ENCODE peak calls at places on chromosome 19, in ten cellular contexts. One of them, this sample, is unnamed.

GRCh38 chr19:57802269-57802668 is 12.4 kb downstream of the ZNF552 start:
- DNase-seq in gastrocnemius medialis: no peak
- DNase-seq in astrocyte of the spinal cord: no peak
- DNase-seq in pancreas: no peak
- DNase-seq in mammary epithelial cell: no peak
- DNase-seq in small intestine: no peak
- DNase-seq in fibroblast of villous mesenchyme: no peak
- DNase-seq in astrocyte: no peak
- DNase-seq in mesendoderm: peak
- DNase-seq in body of pancreas: no peak
- DNase-seq in this sample: no peak

GRCh38 chr19:39514840-39515550 is at the start of gene SELENOV:
- DNase-seq in gastrocnemius medialis: no peak
- DNase-seq in astrocyte of the spinal cord: no peak
- DNase-seq in pancreas: no peak
- DNase-seq in mammary epithelial cell: no peak
- DNase-seq in small intestine: no peak
- DNase-seq in fibroblast of villous mesenchyme: no peak
- DNase-seq in astrocyte: no peak
- DNase-seq in mesendoderm: peak
- DNase-seq in body of pancreas: no peak
- DNase-seq in this sample: no peak

GRCh38 chr19:15047680-15048079 is 1.6 kb upstream of the CASP14 start:
- DNase-seq in gastrocnemius medialis: no peak
- DNase-seq in astrocyte of the spinal cord: no peak
- DNase-seq in pancreas: no peak
- DNase-seq in mammary epithelial cell: no peak
- DNase-seq in small intestine: no peak
- DNase-seq in fibroblast of villous mesenchyme: no peak
- DNase-seq in astrocyte: no peak
- DNase-seq in mesendoderm: no peak
- DNase-seq in body of pancreas: no peak
- DNase-seq in this sample: no peak

GRCh38 chr19:7004313-7004931 is 16.8 kb downstream of the MBD3L2B start:
- DNase-seq in gastrocnemius medialis: no peak
- DNase-seq in astrocyte of the spinal cord: peak
- DNase-seq in pancreas: no peak
- DNase-seq in mammary epithelial cell: no peak
- DNase-seq in small intestine: peak
- DNase-seq in fibroblast of villous mesenchyme: peak
- DNase-seq in astrocyte: no peak
- DNase-seq in mesendoderm: peak
- DNase-seq in body of pancreas: no peak
- DNase-seq in this sample: no peak

GRCh38 chr19:22332924-22333323 is 46.7 kb downstream of the ZNF729 start:
- DNase-seq in gastrocnemius medialis: no peak
- DNase-seq in astrocyte of the spinal cord: no peak
- DNase-seq in pancreas: no peak
- DNase-seq in mammary epithelial cell: peak
- DNase-seq in small intestine: no peak
- DNase-seq in fibroblast of villous mesenchyme: no peak
- DNase-seq in astrocyte: no peak
- DNase-seq in mesendoderm: no peak
- DNase-seq in body of pancreas: no peak
- DNase-seq in this sample: no peak

GRCh38 chr19:571127-571974 is 1.0 kb upstream of the BSG start:
- DNase-seq in gastrocnemius medialis: no peak
- DNase-seq in astrocyte of the spinal cord: no peak
- DNase-seq in pancreas: peak
- DNase-seq in mammary epithelial cell: no peak
- DNase-seq in small intestine: peak
- DNase-seq in fibroblast of villous mesenchyme: peak
- DNase-seq in astrocyte: peak
- DNase-seq in mesendoderm: peak
- DNase-seq in body of pancreas: peak
- DNase-seq in this sample: no peak

GRCh38 chr19:42274065-42274682 is 5.1 kb downstream of the CIC start:
- DNase-seq in gastrocnemius medialis: no peak
- DNase-seq in astrocyte of the spinal cord: no peak
- DNase-seq in pancreas: peak
- DNase-seq in mammary epithelial cell: no peak
- DNase-seq in small intestine: no peak
- DNase-seq in fibroblast of villous mesenchyme: no peak
- DNase-seq in astrocyte: no peak
- DNase-seq in mesendoderm: no peak
- DNase-seq in body of pancreas: no peak
- DNase-seq in this sample: no peak

GRCh38 chr19:14434157-14434501 is 1.0 kb downstream of the PKN1 start:
- DNase-seq in gastrocnemius medialis: no peak
- DNase-seq in astrocyte of the spinal cord: no peak
- DNase-seq in pancreas: no peak
- DNase-seq in mammary epithelial cell: no peak
- DNase-seq in small intestine: no peak
- DNase-seq in fibroblast of villous mesenchyme: no peak
- DNase-seq in astrocyte: no peak
- DNase-seq in mesendoderm: no peak
- DNase-seq in body of pancreas: peak
- DNase-seq in this sample: no peak

GRCh38 chr19:12800873-12801465 is 631 bp downstream of the PRDX2 start:
- DNase-seq in gastrocnemius medialis: no peak
- DNase-seq in astrocyte of the spinal cord: no peak
- DNase-seq in pancreas: no peak
- DNase-seq in mammary epithelial cell: no peak
- DNase-seq in small intestine: peak
- DNase-seq in fibroblast of villous mesenchyme: no peak
- DNase-seq in astrocyte: no peak
- DNase-seq in mesendoderm: no peak
- DNase-seq in body of pancreas: peak
- DNase-seq in this sample: no peak

GRCh38 chr19:11165486-11166030 is 10.0 kb upstream of the SPC24 start:
- DNase-seq in gastrocnemius medialis: no peak
- DNase-seq in astrocyte of the spinal cord: peak
- DNase-seq in pancreas: no peak
- DNase-seq in mammary epithelial cell: no peak
- DNase-seq in small intestine: no peak
- DNase-seq in fibroblast of villous mesenchyme: no peak
- DNase-seq in astrocyte: no peak
- DNase-seq in mesendoderm: no peak
- DNase-seq in body of pancreas: no peak
- DNase-seq in this sample: no peak

GRCh38 chr19:42352216-42352892 is 26.9 kb downstream of the MEGF8 start:
- DNase-seq in gastrocnemius medialis: no peak
- DNase-seq in astrocyte of the spinal cord: peak
- DNase-seq in pancreas: no peak
- DNase-seq in mammary epithelial cell: peak
- DNase-seq in small intestine: no peak
- DNase-seq in fibroblast of villous mesenchyme: no peak
- DNase-seq in astrocyte: no peak
- DNase-seq in mesendoderm: peak
- DNase-seq in body of pancreas: no peak
- DNase-seq in this sample: no peak

GRCh38 chr19:49011194-49011593 is 5.7 kb downstream of the LHB start:
- DNase-seq in gastrocnemius medialis: no peak
- DNase-seq in astrocyte of the spinal cord: no peak
- DNase-seq in pancreas: no peak
- DNase-seq in mammary epithelial cell: no peak
- DNase-seq in small intestine: no peak
- DNase-seq in fibroblast of villous mesenchyme: no peak
- DNase-seq in astrocyte: no peak
- DNase-seq in mesendoderm: no peak
- DNase-seq in body of pancreas: no peak
- DNase-seq in this sample: no peak

DNA sequence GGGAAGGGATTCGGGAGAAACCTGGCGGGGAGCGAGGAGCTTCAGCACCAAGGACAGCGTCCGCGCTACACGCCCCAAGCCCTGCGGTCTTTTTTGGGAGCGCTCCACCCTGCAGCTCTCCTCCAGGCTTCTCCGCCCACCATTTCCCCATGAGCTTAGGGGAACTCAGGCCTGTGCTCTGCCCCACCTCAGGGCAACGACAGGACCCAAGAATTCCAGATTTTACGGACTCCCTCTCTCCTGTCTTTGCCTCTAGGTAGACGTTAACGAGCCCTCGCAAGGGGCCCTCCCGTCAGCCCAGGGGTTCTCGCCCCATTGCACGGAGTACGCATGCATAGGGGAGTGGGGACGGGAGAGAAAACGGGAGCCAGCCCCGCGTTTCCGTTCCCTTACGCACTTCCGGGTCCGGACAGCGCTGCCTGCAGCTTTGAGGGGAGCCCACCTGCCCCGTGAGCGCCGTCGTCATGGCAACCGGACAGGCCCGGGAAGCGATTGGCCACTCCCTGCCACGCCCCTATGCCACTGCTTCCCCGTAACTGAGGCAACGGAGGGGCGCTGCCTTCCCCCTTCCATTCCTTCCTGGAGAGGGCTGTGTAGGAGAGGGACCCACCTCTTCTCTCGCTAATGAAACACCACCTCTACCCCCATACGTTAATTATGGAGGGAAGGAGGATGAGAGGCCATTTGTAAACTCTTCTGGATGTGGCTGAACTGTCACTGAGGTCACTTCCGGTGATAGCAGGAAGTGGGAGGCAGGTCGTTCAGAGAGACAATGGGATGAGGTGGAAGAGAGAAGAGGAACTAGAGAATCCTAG is 20.8 kb downstream of the NOVA2 start:
- DNase-seq in gastrocnemius medialis: no peak
- DNase-seq in astrocyte of the spinal cord: peak
- DNase-seq in pancreas: peak
- DNase-seq in mammary epithelial cell: peak
- DNase-seq in small intestine: peak
- DNase-seq in fibroblast of villous mesenchyme: peak
- DNase-seq in astrocyte: peak
- DNase-seq in mesendoderm: peak
- DNase-seq in body of pancreas: peak
- DNase-seq in this sample: no peak
- H3K4me3 ChIP-seq in gastrocnemius medialis: no peak
- H3K4me3 ChIP-seq in astrocyte of the spinal cord: no peak
- H3K4me3 ChIP-seq in pancreas: peak
- H3K4me3 ChIP-seq in mammary epithelial cell: no peak
- H3K4me3 ChIP-seq in small intestine: peak
- H3K4me3 ChIP-seq in fibroblast of villous mesenchyme: no peak
- H3K4me3 ChIP-seq in astrocyte: no peak
- H3K4me3 ChIP-seq in mesendoderm: peak
- H3K4me3 ChIP-seq in body of pancreas: no peak
- H3K4me3 ChIP-seq in this sample: no peak

DNA sequence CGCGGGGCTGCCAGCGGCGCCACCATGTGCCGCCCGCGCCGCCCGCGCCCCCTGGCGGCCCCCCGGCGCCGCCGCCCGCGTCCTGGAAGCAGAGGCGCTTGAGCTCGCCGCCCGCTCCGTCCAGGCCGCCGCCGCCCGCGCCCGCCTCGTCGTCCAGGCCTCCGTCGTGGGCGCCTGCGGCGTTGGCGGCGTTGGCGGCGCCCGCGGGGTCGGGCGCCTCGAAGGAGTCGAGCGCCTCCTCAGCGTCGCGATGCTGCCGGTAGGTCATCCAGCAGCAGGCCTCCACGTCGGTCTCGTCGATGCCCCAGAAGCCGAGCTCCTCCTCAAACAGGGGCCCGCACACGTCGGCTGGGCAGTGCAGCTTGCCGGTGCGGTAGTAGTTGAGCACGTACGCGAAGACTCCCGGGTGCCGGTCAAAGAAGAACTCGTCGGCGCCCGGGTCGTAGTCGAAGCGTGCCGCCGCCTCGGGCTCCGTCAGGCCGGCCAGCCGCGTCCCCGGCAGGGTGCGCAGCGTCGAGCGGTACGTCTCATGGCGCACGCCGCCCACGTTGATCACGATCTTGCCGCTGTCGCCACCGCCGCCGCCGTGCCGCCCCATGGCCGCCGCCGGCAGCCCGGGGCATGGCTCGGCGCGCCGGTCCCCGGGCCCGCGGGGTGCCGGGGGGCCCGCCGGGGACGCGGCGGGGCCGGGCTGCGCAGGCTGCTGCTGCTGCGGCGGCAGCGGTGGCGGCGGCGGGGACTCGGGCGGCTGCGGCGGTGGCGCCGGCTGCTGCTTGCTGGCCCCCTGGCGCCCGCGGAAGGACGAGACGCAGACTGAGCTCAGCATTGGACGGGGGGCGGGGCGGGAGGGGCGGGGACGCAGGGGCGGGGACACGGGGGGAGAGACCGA is 676 bp downstream of the KCNC3 start:
- DNase-seq in gastrocnemius medialis: no peak
- DNase-seq in astrocyte of the spinal cord: no peak
- DNase-seq in pancreas: peak
- DNase-seq in mammary epithelial cell: no peak
- DNase-seq in small intestine: no peak
- DNase-seq in fibroblast of villous mesenchyme: no peak
- DNase-seq in astrocyte: no peak
- DNase-seq in mesendoderm: peak
- DNase-seq in body of pancreas: peak
- DNase-seq in this sample: no peak
- H3K4me3 ChIP-seq in gastrocnemius medialis: peak
- H3K4me3 ChIP-seq in astrocyte of the spinal cord: no peak
- H3K4me3 ChIP-seq in pancreas: peak
- H3K4me3 ChIP-seq in mammary epithelial cell: no peak
- H3K4me3 ChIP-seq in small intestine: peak
- H3K4me3 ChIP-seq in fibroblast of villous mesenchyme: no peak
- H3K4me3 ChIP-seq in astrocyte: no peak
- H3K4me3 ChIP-seq in mesendoderm: peak
- H3K4me3 ChIP-seq in body of pancreas: no peak
- H3K4me3 ChIP-seq in this sample: peak

GRCh38 chr19:53660584-53660983 is 28.8 kb downstream of the DPRX start:
- DNase-seq in gastrocnemius medialis: no peak
- DNase-seq in astrocyte of the spinal cord: no peak
- DNase-seq in pancreas: no peak
- DNase-seq in mammary epithelial cell: no peak
- DNase-seq in small intestine: no peak
- DNase-seq in fibroblast of villous mesenchyme: no peak
- DNase-seq in astrocyte: no peak
- DNase-seq in mesendoderm: no peak
- DNase-seq in body of pancreas: no peak
- DNase-seq in this sample: no peak
- H3K4me3 ChIP-seq in gastrocnemius medialis: no peak
- H3K4me3 ChIP-seq in astrocyte of the spinal cord: no peak
- H3K4me3 ChIP-seq in pancreas: no peak
- H3K4me3 ChIP-seq in mammary epithelial cell: no peak
- H3K4me3 ChIP-seq in small intestine: no peak
- H3K4me3 ChIP-seq in fibroblast of villous mesenchyme: no peak
- H3K4me3 ChIP-seq in astrocyte: no peak
- H3K4me3 ChIP-seq in mesendoderm: no peak
- H3K4me3 ChIP-seq in body of pancreas: no peak
- H3K4me3 ChIP-seq in this sample: no peak

DNA sequence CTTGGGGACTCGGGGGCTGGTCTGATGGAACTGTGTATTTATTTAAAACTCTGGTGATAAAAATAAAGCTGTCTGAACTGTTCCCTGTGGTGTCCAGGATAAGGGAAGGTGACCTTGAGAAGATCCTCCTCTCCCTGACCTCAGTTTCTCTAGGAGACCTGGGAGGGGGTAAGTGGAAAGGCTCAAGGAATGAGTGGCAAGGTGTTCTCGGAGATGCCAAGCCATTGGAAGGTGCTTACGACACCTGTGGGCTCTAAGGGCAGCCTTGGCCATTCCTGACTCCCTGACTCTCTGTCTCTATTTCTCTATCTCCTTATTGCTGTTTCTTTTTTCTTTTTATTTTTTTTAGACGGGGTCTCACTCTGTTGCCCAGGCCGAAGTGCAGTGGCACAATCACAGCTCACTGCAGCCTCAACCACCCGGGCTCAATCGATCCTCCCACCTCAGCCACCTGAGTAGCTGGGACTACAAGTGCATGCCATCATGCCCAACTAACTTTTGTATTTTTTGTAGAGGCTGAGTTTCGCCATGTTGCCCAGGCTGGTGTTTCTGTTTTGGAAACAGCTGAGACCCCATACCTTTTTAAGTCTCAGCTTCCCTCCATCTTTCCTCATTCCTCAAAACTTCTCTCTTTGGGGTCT is 3.3 kb downstream of the GDF15 start:
- DNase-seq in gastrocnemius medialis: no peak
- DNase-seq in astrocyte of the spinal cord: no peak
- DNase-seq in pancreas: no peak
- DNase-seq in mammary epithelial cell: no peak
- DNase-seq in small intestine: no peak
- DNase-seq in fibroblast of villous mesenchyme: no peak
- DNase-seq in astrocyte: no peak
- DNase-seq in mesendoderm: no peak
- DNase-seq in body of pancreas: no peak
- DNase-seq in this sample: no peak
- H3K4me3 ChIP-seq in gastrocnemius medialis: no peak
- H3K4me3 ChIP-seq in astrocyte of the spinal cord: peak
- H3K4me3 ChIP-seq in pancreas: peak
- H3K4me3 ChIP-seq in mammary epithelial cell: no peak
- H3K4me3 ChIP-seq in small intestine: no peak
- H3K4me3 ChIP-seq in fibroblast of villous mesenchyme: peak
- H3K4me3 ChIP-seq in astrocyte: peak
- H3K4me3 ChIP-seq in mesendoderm: no peak
- H3K4me3 ChIP-seq in body of pancreas: no peak
- H3K4me3 ChIP-seq in this sample: no peak

This sample was measured in ascending aorta.